ENCODE peak calls at places on chromosomes 11 and 22, in ten cellular contexts. One of them, this sample, is unnamed.

GRCh38 chr22:35376728-35377472 is 4.0 kb upstream of the HMOX1 start:
- DNase-seq in brain microvascular endothelial cell: peak; percentile 96
- DNase-seq in choroid plexus epithelial cell: peak; percentile 99
- DNase-seq in AG04450: peak; percentile 97
- DNase-seq in GM10248: peak; percentile 81
- DNase-seq in cardiac muscle cell: peak; percentile 90
- DNase-seq in osteoblast: peak; percentile 98
- DNase-seq in neural progenitor cell: peak; percentile 98
- DNase-seq in AG09309: peak; percentile 93
- DNase-seq in Peyer's patch: peak; percentile 86
- DNase-seq in this sample: peak; percentile 87

GRCh38 chr11:30586251-30587144 is at the start of gene MPPED2:
- DNase-seq in brain microvascular endothelial cell: no peak
- DNase-seq in choroid plexus epithelial cell: peak; percentile 10
- DNase-seq in AG04450: no peak
- DNase-seq in GM10248: peak; percentile 59
- DNase-seq in cardiac muscle cell: peak; percentile 83
- DNase-seq in osteoblast: peak; percentile 89
- DNase-seq in neural progenitor cell: peak; percentile 87
- DNase-seq in AG09309: no peak
- DNase-seq in Peyer's patch: peak; percentile 48
- DNase-seq in this sample: peak; percentile 87

GRCh38 chr11:76004400-76004799 is 189.4 kb downstream of the UVRAG start:
- DNase-seq in brain microvascular endothelial cell: no peak
- DNase-seq in choroid plexus epithelial cell: no peak
- DNase-seq in AG04450: no peak
- DNase-seq in GM10248: no peak
- DNase-seq in cardiac muscle cell: no peak
- DNase-seq in osteoblast: no peak
- DNase-seq in neural progenitor cell: no peak
- DNase-seq in AG09309: no peak
- DNase-seq in Peyer's patch: no peak
- DNase-seq in this sample: no peak

GRCh38 chr11:66082936-66083698 is 13.0 kb downstream of the PACS1 start:
- DNase-seq in brain microvascular endothelial cell: no peak
- DNase-seq in choroid plexus epithelial cell: peak; percentile 32
- DNase-seq in AG04450: no peak
- DNase-seq in GM10248: no peak
- DNase-seq in cardiac muscle cell: peak; percentile 27
- DNase-seq in osteoblast: no peak
- DNase-seq in neural progenitor cell: no peak
- DNase-seq in AG09309: no peak
- DNase-seq in Peyer's patch: no peak
- DNase-seq in this sample: no peak

GRCh38 chr22:49667236-49667635 is 160.4 kb downstream of the BRD1 start:
- DNase-seq in brain microvascular endothelial cell: no peak
- DNase-seq in choroid plexus epithelial cell: no peak
- DNase-seq in AG04450: no peak
- DNase-seq in GM10248: no peak
- DNase-seq in cardiac muscle cell: no peak
- DNase-seq in osteoblast: peak; percentile 77
- DNase-seq in neural progenitor cell: no peak
- DNase-seq in AG09309: no peak
- DNase-seq in Peyer's patch: no peak
- DNase-seq in this sample: no peak

GRCh38 chr22:37636186-37636948 is 3.1 kb upstream of the SH3BP1 start:
- DNase-seq in brain microvascular endothelial cell: peak; percentile 52
- DNase-seq in choroid plexus epithelial cell: peak; percentile 98
- DNase-seq in AG04450: no peak
- DNase-seq in GM10248: no peak
- DNase-seq in cardiac muscle cell: no peak
- DNase-seq in osteoblast: peak; percentile 83
- DNase-seq in neural progenitor cell: no peak
- DNase-seq in AG09309: no peak
- DNase-seq in Peyer's patch: no peak
- DNase-seq in this sample: no peak

GRCh38 chr22:42162728-42163489 is 32.3 kb upstream of the CYP2D6 start:
- DNase-seq in brain microvascular endothelial cell: no peak
- DNase-seq in choroid plexus epithelial cell: no peak
- DNase-seq in AG04450: no peak
- DNase-seq in GM10248: no peak
- DNase-seq in cardiac muscle cell: no peak
- DNase-seq in osteoblast: no peak
- DNase-seq in neural progenitor cell: no peak
- DNase-seq in AG09309: no peak
- DNase-seq in Peyer's patch: no peak
- DNase-seq in this sample: no peak

GRCh38 chr11:18495268-18495667 is 31.5 kb downstream of the TSG101 start:
- DNase-seq in brain microvascular endothelial cell: no peak
- DNase-seq in choroid plexus epithelial cell: no peak
- DNase-seq in AG04450: no peak
- DNase-seq in GM10248: no peak
- DNase-seq in cardiac muscle cell: no peak
- DNase-seq in osteoblast: no peak
- DNase-seq in neural progenitor cell: no peak
- DNase-seq in AG09309: no peak
- DNase-seq in Peyer's patch: no peak
- DNase-seq in this sample: no peak

GRCh38 chr11:128550967-128551522 is 36.3 kb downstream of the ETS1 start:
- DNase-seq in brain microvascular endothelial cell: no peak
- DNase-seq in choroid plexus epithelial cell: no peak
- DNase-seq in AG04450: no peak
- DNase-seq in GM10248: no peak
- DNase-seq in cardiac muscle cell: no peak
- DNase-seq in osteoblast: no peak
- DNase-seq in neural progenitor cell: no peak
- DNase-seq in AG09309: no peak
- DNase-seq in Peyer's patch: no peak
- DNase-seq in this sample: no peak

GRCh38 chr11:14905104-14906033 is 13.3 kb upstream of the CYP2R1 start:
- DNase-seq in brain microvascular endothelial cell: no peak
- DNase-seq in choroid plexus epithelial cell: peak; percentile 55
- DNase-seq in AG04450: no peak
- DNase-seq in GM10248: peak; percentile 48
- DNase-seq in cardiac muscle cell: peak; percentile 38
- DNase-seq in osteoblast: peak; percentile 68
- DNase-seq in neural progenitor cell: peak; percentile 67
- DNase-seq in AG09309: no peak
- DNase-seq in Peyer's patch: peak; percentile 64
- DNase-seq in this sample: peak; percentile 80
- TF ChIP-seq CTCF in brain microvascular endothelial cell: peak; percentile 74
- TF ChIP-seq CTCF in choroid plexus epithelial cell: peak; percentile 62
- TF ChIP-seq CTCF in AG04450: peak; percentile 34
- TF ChIP-seq CTCF in GM10248: peak; percentile 54
- TF ChIP-seq CTCF in cardiac muscle cell: peak; percentile 60
- TF ChIP-seq CTCF in osteoblast: no peak
- TF ChIP-seq CTCF in neural progenitor cell: peak; percentile 35
- TF ChIP-seq CTCF in AG09309: peak; percentile 19
- TF ChIP-seq CTCF in Peyer's patch: peak; percentile 23
- TF ChIP-seq CTCF in this sample: peak; percentile 86

GRCh38 chr11:12702999-12703453 is 28.8 kb downstream of the TEAD1 start:
- DNase-seq in brain microvascular endothelial cell: no peak
- DNase-seq in choroid plexus epithelial cell: no peak
- DNase-seq in AG04450: no peak
- DNase-seq in GM10248: no peak
- DNase-seq in cardiac muscle cell: no peak
- DNase-seq in osteoblast: no peak
- DNase-seq in neural progenitor cell: no peak
- DNase-seq in AG09309: no peak
- DNase-seq in Peyer's patch: no peak
- DNase-seq in this sample: no peak

GRCh38 chr11:12701815-12702214 is 27.6 kb downstream of the TEAD1 start:
- DNase-seq in brain microvascular endothelial cell: no peak
- DNase-seq in choroid plexus epithelial cell: no peak
- DNase-seq in AG04450: no peak
- DNase-seq in GM10248: no peak
- DNase-seq in cardiac muscle cell: no peak
- DNase-seq in osteoblast: no peak
- DNase-seq in neural progenitor cell: no peak
- DNase-seq in AG09309: no peak
- DNase-seq in Peyer's patch: no peak
- DNase-seq in this sample: no peak

GRCh38 chr11:12705874-12706273 is 31.7 kb downstream of the TEAD1 start:
- DNase-seq in brain microvascular endothelial cell: no peak
- DNase-seq in choroid plexus epithelial cell: peak; percentile 66
- DNase-seq in AG04450: no peak
- DNase-seq in GM10248: no peak
- DNase-seq in cardiac muscle cell: no peak
- DNase-seq in osteoblast: no peak
- DNase-seq in neural progenitor cell: no peak
- DNase-seq in AG09309: no peak
- DNase-seq in Peyer's patch: no peak
- DNase-seq in this sample: no peak

GRCh38 chr11:12706531-12707499 is 32.6 kb downstream of the TEAD1 start:
- DNase-seq in brain microvascular endothelial cell: no peak
- DNase-seq in choroid plexus epithelial cell: peak; percentile 75
- DNase-seq in AG04450: no peak
- DNase-seq in GM10248: no peak
- DNase-seq in cardiac muscle cell: peak; percentile 50
- DNase-seq in osteoblast: no peak
- DNase-seq in neural progenitor cell: no peak
- DNase-seq in AG09309: no peak
- DNase-seq in Peyer's patch: no peak
- DNase-seq in this sample: no peak

DNA sequence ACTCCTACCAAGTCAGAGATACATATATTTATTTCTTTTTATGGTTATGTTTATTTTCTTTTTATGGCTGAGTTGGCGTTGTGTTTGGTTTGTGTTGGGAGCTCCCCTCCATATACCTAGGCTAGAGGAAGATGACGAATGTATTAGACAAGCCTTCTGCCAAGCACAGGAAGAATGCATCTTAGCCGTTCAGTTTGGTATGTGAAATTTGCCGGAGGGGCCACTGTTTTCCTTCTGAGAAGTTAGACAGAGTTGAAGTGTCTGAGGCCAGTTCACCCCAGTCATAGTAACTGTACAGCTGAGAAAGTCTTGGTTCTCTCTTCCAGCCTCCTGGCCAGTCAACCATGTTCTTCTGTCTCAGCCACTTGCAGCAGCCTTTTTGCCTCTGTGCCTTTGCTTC is 29.8 kb downstream of the TEAD1 start:
- DNase-seq in brain microvascular endothelial cell: peak; percentile 75
- DNase-seq in choroid plexus epithelial cell: peak; percentile 86
- DNase-seq in AG04450: peak; percentile 59
- DNase-seq in GM10248: no peak
- DNase-seq in cardiac muscle cell: no peak
- DNase-seq in osteoblast: peak; percentile 48
- DNase-seq in neural progenitor cell: no peak
- DNase-seq in AG09309: no peak
- DNase-seq in Peyer's patch: no peak
- DNase-seq in this sample: no peak
- TF ChIP-seq CTCF in brain microvascular endothelial cell: no peak
- TF ChIP-seq CTCF in choroid plexus epithelial cell: no peak
- TF ChIP-seq CTCF in AG04450: no peak
- TF ChIP-seq CTCF in GM10248: no peak
- TF ChIP-seq CTCF in cardiac muscle cell: no peak
- TF ChIP-seq CTCF in osteoblast: no peak
- TF ChIP-seq CTCF in neural progenitor cell: no peak
- TF ChIP-seq CTCF in AG09309: no peak
- TF ChIP-seq CTCF in Peyer's patch: no peak
- TF ChIP-seq CTCF in this sample: no peak

DNA sequence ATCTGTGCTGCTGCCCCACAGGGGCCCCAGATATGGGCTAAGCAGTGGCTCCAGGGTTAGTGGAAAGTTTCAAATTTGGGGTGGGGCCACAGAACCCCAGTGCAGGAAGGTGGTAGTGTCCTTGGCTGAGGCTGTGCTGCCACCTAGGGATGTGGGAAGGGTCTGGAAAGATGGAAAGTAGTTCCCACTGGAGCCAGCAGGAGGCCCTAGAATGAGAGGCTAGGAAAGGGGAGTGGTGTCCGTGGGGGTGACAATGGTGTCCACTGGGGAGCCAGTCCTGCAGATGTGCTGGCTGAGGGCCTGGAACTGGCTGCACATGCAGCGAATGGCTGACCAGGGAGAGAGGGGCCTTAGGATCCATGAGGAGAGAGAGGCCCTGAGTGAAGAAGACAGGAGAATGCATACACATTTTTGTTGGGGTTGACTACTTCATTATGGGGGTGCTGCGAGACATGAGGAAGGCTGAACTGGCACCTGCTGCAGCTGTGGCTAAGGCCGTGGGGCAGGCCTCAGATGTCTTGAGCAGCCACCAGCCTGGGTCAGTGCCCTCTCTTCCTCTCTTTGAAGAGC is 21.1 kb downstream of the RFPL3 start:
- DNase-seq in brain microvascular endothelial cell: peak; percentile 29
- DNase-seq in choroid plexus epithelial cell: peak; percentile 61
- DNase-seq in AG04450: no peak
- DNase-seq in GM10248: no peak
- DNase-seq in cardiac muscle cell: peak; percentile 45
- DNase-seq in osteoblast: peak; percentile 79
- DNase-seq in neural progenitor cell: peak; percentile 85
- DNase-seq in AG09309: no peak
- DNase-seq in Peyer's patch: peak; percentile 58
- DNase-seq in this sample: peak; percentile 68
- TF ChIP-seq CTCF in brain microvascular endothelial cell: peak; percentile 91
- TF ChIP-seq CTCF in choroid plexus epithelial cell: peak; percentile 94
- TF ChIP-seq CTCF in AG04450: peak; percentile 59
- TF ChIP-seq CTCF in GM10248: peak; percentile 22
- TF ChIP-seq CTCF in cardiac muscle cell: peak; percentile 67
- TF ChIP-seq CTCF in osteoblast: peak; percentile 65
- TF ChIP-seq CTCF in neural progenitor cell: peak; percentile 97
- TF ChIP-seq CTCF in AG09309: peak; percentile 56
- TF ChIP-seq CTCF in Peyer's patch: no peak
- TF ChIP-seq CTCF in this sample: peak; percentile 71

DNA sequence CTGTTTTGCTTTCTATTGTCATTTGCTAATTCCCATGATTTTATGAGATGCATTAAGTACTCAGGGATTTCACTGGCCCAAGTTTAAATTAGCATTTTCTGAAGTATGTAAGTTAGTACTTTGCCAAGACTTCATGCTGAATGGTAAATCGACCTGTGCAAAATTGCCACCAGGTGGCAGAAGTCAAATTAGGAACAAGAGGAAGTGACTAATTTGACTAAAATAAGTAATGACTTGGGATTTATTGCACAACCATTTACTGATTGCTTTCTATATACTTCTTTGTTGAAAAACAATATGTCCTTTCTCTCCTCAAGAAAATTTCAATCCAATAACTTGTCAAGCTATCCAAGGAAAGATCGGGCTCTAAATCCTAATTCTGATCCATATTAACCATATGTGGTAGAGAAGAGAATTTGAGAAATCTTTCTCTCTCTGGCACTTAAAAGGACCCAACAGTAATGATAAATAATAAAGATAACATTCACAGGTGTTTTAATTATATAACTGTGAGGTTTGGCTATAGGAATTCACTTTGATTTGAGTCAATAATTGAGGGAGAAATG is 253.7 kb upstream of the CHORDC1 start:
- DNase-seq in brain microvascular endothelial cell: peak; percentile 43
- DNase-seq in choroid plexus epithelial cell: peak; percentile 59
- DNase-seq in AG04450: no peak
- DNase-seq in GM10248: no peak
- DNase-seq in cardiac muscle cell: peak; percentile 55
- DNase-seq in osteoblast: no peak
- DNase-seq in neural progenitor cell: peak; percentile 58
- DNase-seq in AG09309: no peak
- DNase-seq in Peyer's patch: no peak
- DNase-seq in this sample: peak; percentile 43
- TF ChIP-seq CTCF in brain microvascular endothelial cell: peak; percentile 55
- TF ChIP-seq CTCF in choroid plexus epithelial cell: peak; percentile 45
- TF ChIP-seq CTCF in AG04450: no peak
- TF ChIP-seq CTCF in GM10248: peak; percentile 49
- TF ChIP-seq CTCF in cardiac muscle cell: no peak
- TF ChIP-seq CTCF in osteoblast: no peak
- TF ChIP-seq CTCF in neural progenitor cell: peak; percentile 75
- TF ChIP-seq CTCF in AG09309: no peak
- TF ChIP-seq CTCF in Peyer's patch: no peak
- TF ChIP-seq CTCF in this sample: peak; percentile 76